ENCODE peak calls at places on chromosome 3, in nine cellular contexts. I is body of pancreas; C is heart right ventricle; D is cardiac muscle cell; O is A673; B is upper lobe of right lung; K is CD8-positive, alpha-beta T cell; F is mucosa of descending colon; V is lower lobe of right lung. Z is an unnamed sample. For H3K9me3, the result is how much of the 10 kb centered on the place peaks cover.

GRCh38 chr3:173257797-173258196 is 116.8 kb upstream of the SPATA16 start:
- DNase-seq in V (no peak), F (no peak), K (no peak), B (no peak), D (no peak), O (peak), C (no peak), I (no peak), Z (peak)

GRCh38 chr3:129039271-129040038 is 21.1 kb upstream of the GP9 start:
- DNase-seq in V (no peak), D (no peak), C (no peak), B (no peak), F (peak), K (no peak), O (peak), I (no peak), Z (no peak)

GRCh38 chr3:117660941-117661635 is 951.5 kb downstream of the TUSC7 start:
- DNase-seq in C (no peak), B (no peak), K (no peak), F (no peak), D (peak), O (peak), I (no peak), V (no peak), Z (no peak)

GRCh38 chr3:133941390-133941789 is 45.7 kb upstream of the RAB6B start:
- DNase-seq in O (no peak), B (no peak), D (peak), K (no peak), C (no peak), V (no peak), F (no peak), I (no peak), Z (no peak)

GRCh38 chr3:71176366-71176765 is 407.2 kb downstream of the FOXP1 start:
- DNase-seq in V (no peak), F (no peak), C (no peak), B (no peak), D (no peak), I (no peak), O (no peak), K (no peak), Z (no peak)

GRCh38 chr3:5442106-5442785 is 254.7 kb downstream of the EDEM1 start:
- DNase-seq in V (no peak), K (no peak), B (no peak), F (no peak), I (no peak), C (no peak), D (no peak), O (no peak), Z (no peak)

GRCh38 chr3:139835830-139836655 is 98.9 kb upstream of the CLSTN2 start:
- DNase-seq in B (no peak), I (peak), F (no peak), D (no peak), C (no peak), V (no peak), O (no peak), K (no peak), Z (no peak)

GRCh38 chr3:61181874-61182273 is 69.4 kb downstream of the FHIT start:
- DNase-seq in O (peak), K (no peak), B (no peak), I (peak), V (no peak), F (no peak), D (peak), C (no peak), Z (no peak)

GRCh38 chr3:34365766-34366165 is 567.3 kb downstream of the PDCD6IP start:
- DNase-seq in K (no peak), F (no peak), B (no peak), V (no peak), C (no peak), D (no peak), I (no peak), O (no peak), Z (no peak)

GRCh38 chr3:32018723-32019564 is 37.4 kb downstream of the ZNF860 start:
- DNase-seq in D (peak), C (peak), O (peak), I (peak), F (no peak), K (no peak), B (no peak), V (no peak), Z (no peak)

GRCh38 chr3:150528359-150528797 is 17.9 kb downstream of the SERP1 start:
- DNase-seq in D (peak), I (no peak), B (no peak), F (no peak), O (peak), V (no peak), K (no peak), C (no peak), Z (peak)

GRCh38 chr3:152298393-152299242 is 29.9 kb downstream of the MBNL1 start:
- DNase-seq in B (peak), D (peak), O (peak), V (no peak), F (peak), C (peak), K (peak), I (peak), Z (peak)

GRCh38 chr3:189144645-189145044 is 27.1 kb upstream of the TPRG1 start:
- DNase-seq in O (peak), D (peak), B (no peak), V (no peak), C (no peak), I (peak), K (peak), F (no peak), Z (no peak)

GRCh38 chr3:104291437-104291851 is 1075.3 kb upstream of the ALCAM start:
- DNase-seq in D (no peak), I (no peak), O (no peak), K (no peak), B (no peak), F (no peak), V (no peak), C (no peak), Z (no peak)
- H3K4me3 ChIP-seq in D (no peak), I (no peak), O (no peak), K (no peak), B (peak), F (no peak), V (peak), C (no peak), Z (peak)

DNA sequence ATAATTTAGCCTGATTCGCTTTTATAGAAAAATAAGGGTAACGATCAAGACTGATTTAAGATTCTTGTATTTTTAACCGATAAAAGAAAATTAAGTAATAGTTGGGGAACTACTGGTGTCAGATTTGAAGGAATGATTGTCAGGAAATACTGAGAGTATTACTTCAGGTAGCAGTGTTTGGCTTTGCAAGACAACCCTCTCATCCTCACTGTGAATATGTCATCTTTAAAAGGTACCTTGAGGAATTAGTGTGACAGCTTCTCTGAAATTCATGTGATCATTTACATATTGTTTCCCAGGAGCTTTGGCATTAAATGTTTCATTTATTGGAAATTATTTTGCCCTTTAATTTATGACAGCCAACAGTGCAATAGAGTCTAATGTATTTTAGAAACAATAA is 3.3 kb downstream of the CHL1 start:
- DNase-seq in B (no peak), C (no peak), D (no peak), I (no peak), F (no peak), V (no peak), K (no peak), O (no peak), Z (no peak)
- H3K9me3 ChIP-seq in B (under half), C (under half), D (under half), I (under half), F (under half), V (under half), K (under half), O (under half), Z (under half)

DNA sequence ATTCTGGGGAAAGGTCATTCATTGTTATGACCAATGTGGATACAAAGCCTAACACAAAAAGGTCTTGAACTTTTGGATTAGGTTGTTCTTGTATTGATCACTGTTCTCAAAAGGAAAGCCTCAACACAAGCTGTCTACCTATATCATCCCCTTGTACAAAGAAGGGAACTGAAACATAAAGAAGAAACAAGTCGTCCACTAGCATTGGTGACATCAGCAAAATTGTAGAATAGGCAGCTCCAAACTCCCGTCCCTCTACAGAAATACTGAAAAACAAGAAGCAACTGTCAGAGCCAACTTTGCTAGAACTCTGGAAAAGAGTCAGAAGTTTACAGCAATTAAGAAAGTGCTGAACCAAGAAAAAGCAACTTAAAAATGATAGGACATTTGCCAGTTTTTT is 7.5 kb upstream of the NR1I2 start:
- DNase-seq in K (no peak), B (no peak), O (no peak), C (no peak), F (no peak), D (no peak), V (no peak), I (peak), Z (no peak)
- H3K4me3 ChIP-seq in K (no peak), B (no peak), O (no peak), C (no peak), F (no peak), D (no peak), V (no peak), I (no peak), Z (no peak)

GRCh38 chr3:195612075-195612800 is 28.5 kb upstream of the APOD start:
- DNase-seq in D (no peak), F (peak), O (no peak), I (peak), V (no peak), B (no peak), K (no peak), C (no peak), Z (no peak)
- H3K9me3 ChIP-seq in D (under half), F (under half), O (under half), I (under half), V (under half), B (under half), K (under half), C (under half), Z (under half)

GRCh38 chr3:84959470-84960380 is 936 bp downstream of the CADM2 start:
- DNase-seq in O (peak), V (no peak), F (no peak), I (no peak), K (no peak), B (no peak), C (no peak), D (no peak), Z (no peak)
- H3K4me3 ChIP-seq in O (peak), V (peak), F (no peak), I (peak), K (peak), B (peak), C (peak), D (peak), Z (peak)

DNA sequence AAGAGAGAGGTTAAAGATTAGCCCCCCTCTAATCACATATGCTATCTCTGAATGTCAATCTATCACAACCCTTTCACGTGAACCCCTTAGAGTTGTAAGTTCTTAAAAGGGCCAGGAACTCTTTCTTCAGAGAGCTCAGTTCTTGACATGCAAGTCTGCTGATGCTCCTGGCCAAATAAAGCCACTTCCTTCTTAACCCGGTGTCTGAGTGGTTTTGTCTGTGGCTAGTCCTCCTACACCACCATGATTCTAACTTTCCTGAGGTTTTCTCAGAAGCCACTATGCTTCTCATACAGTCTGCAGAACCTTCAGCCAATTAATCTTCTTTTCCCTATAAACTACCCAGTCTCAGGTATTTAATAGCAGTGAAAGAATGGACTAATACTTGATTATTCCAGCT is 231.1 kb upstream of the CNTN6 start:
- DNase-seq in C (no peak), F (no peak), V (no peak), O (no peak), B (no peak), D (no peak), K (no peak), I (no peak), Z (no peak)
- H3K9me3 ChIP-seq in C (under half), F (under half), V (under half), O (under half), B (under half), D (under half), K (under half), I (under half), Z (under half)

Z was measured in SK-N-MC.